ENCODE peak calls at places on chromosomes 16 and 17, in seven cellular contexts. X is PC-9, G is AG09319, Y is A549, M is tibial nerve, V is astrocyte of the spinal cord, C is heart right ventricle. B is an unnamed sample.

GRCh38 chr17:50607522-50607921 is 27.2 kb upstream of the ABCC3 start:
- DNase-seq in G (no peak), V (no peak), M (no peak), X (no peak), C (no peak), Y (no peak), B (no peak)

GRCh38 chr17:82828875-82829487 is 10.8 kb downstream of the ZNF750 start:
- DNase-seq in M (no peak), Y (no peak), G (no peak), X (no peak), C (no peak), V (no peak), B (no peak)

GRCh38 chr16:5903153-5903552 is 805.6 kb upstream of the EEF2KMT start:
- DNase-seq in M (no peak), X (no peak), V (no peak), Y (no peak), G (no peak), C (no peak), B (no peak)

GRCh38 chr17:82349287-82349701 is 9.8 kb upstream of the TEX19 start:
- DNase-seq in G (peak; percentile 82), M (no peak), V (no peak), X (no peak), C (no peak), Y (no peak), B (no peak)

GRCh38 chr16:85667261-85667660 is 21.5 kb downstream of the GINS2 start:
- DNase-seq in M (no peak), Y (no peak), V (no peak), C (no peak), X (no peak), G (no peak), B (no peak)

GRCh38 chr17:81152288-81152848 is 12.9 kb upstream of the PVALEF start:
- DNase-seq in G (no peak), X (no peak), V (no peak), C (no peak), Y (no peak), M (no peak), B (no peak)

GRCh38 chr16:8935989-8936388 is 27.7 kb downstream of the USP7 start:
- DNase-seq in M (no peak), C (no peak), G (no peak), V (no peak), Y (no peak), X (no peak), B (no peak)

GRCh38 chr16:1206326-1206725 is 18.7 kb downstream of the TPSG1 start:
- DNase-seq in M (no peak), V (no peak), X (no peak), G (no peak), C (no peak), Y (no peak), B (no peak)

GRCh38 chr17:61574542-61575351 is 16.3 kb downstream of the NACA2 start:
- DNase-seq in G (no peak), M (no peak), X (peak; percentile 43), V (peak; percentile 38), C (no peak), Y (peak; percentile 80), B (no peak)

GRCh38 chr17:41957058-41957868 is 9.3 kb upstream of the CNP start:
- DNase-seq in V (no peak), M (no peak), Y (no peak), X (no peak), C (no peak), G (no peak), B (no peak)

GRCh38 chr16:893360-893759 is 77.4 kb downstream of the LMF1 start:
- DNase-seq in C (no peak), V (no peak), Y (no peak), G (no peak), X (no peak), M (no peak), B (no peak)

GRCh38 chr16:20383106-20384029 is 21.2 kb downstream of the PDILT start:
- DNase-seq in G (peak; percentile 7), C (peak; percentile 49), Y (peak; percentile 70), M (peak; percentile 66), V (peak; percentile 57), X (peak; percentile 44), B (no peak)

GRCh38 chr17:45123930-45124796 is 8.2 kb downstream of the PLCD3 start:
- DNase-seq in M (no peak), G (no peak), Y (peak; percentile 95), V (peak; percentile 88), X (peak; percentile 77), C (peak; percentile 48), B (no peak)

GRCh38 chr17:4152471-4152870 is 9.5 kb downstream of the CYB5D2 start:
- DNase-seq in Y (no peak), C (no peak), M (no peak), V (peak; percentile 42), G (no peak), X (no peak), B (no peak)

GRCh38 chr16:27402964-27403600 is 1.1 kb downstream of the IL21R start:
- DNase-seq in V (peak; percentile 30), M (no peak), X (no peak), Y (no peak), C (no peak), G (no peak), B (no peak)

GRCh38 chr16:68234188-68235104 is 1.5 kb downstream of the ESRP2 start:
- DNase-seq in C (no peak), V (no peak), X (peak; percentile 96), G (no peak), M (no peak), Y (no peak), B (peak; percentile 78)

GRCh38 chr17:44782349-44782850 is 23.6 kb downstream of the ADAM11 start:
- DNase-seq in Y (no peak), V (no peak), M (no peak), C (no peak), X (no peak), G (no peak), B (no peak)

GRCh38 chr16:11792404-11793260 is 4.4 kb downstream of the ZC3H7A start:
- DNase-seq in G (no peak), Y (no peak), M (no peak), C (no peak), V (no peak), X (no peak), B (no peak)

GRCh38 chr16:55501549-55502322 is 7.1 kb upstream of the LPCAT2 start:
- DNase-seq in M (peak; percentile 4), G (no peak), V (no peak), C (no peak), Y (no peak), X (peak; percentile 73), B (no peak)

GRCh38 chr17:21072623-21073278 is 29.9 kb upstream of the USP22 start:
- DNase-seq in X (no peak), C (no peak), V (no peak), G (no peak), Y (no peak), M (no peak), B (no peak)

GRCh38 chr17:75872434-75873351 is 5.7 kb downstream of the TRIM47 start:
- DNase-seq in M (peak; percentile 57), G (peak; percentile 59), X (peak; percentile 84), C (peak; percentile 90), Y (peak; percentile 87), V (peak; percentile 80), B (no peak)

GRCh38 chr17:39979865-39980401 is 674 bp upstream of the PSMD3 start:
- DNase-seq in X (no peak), Y (peak; percentile 56), V (no peak), G (no peak), M (no peak), C (no peak), B (no peak)
- TF ChIP-seq CTCF in X (no peak), Y (no peak), V (peak; percentile 20), G (no peak), M (no peak), C (no peak), B (no peak)

GRCh38 chr17:73820686-73821448 is 176.6 kb upstream of the SDK2 start:
- DNase-seq in M (no peak), Y (no peak), X (no peak), C (no peak), V (peak; percentile 0), G (no peak), B (no peak)
- TF ChIP-seq CTCF in M (peak; percentile 28), Y (no peak), X (no peak), C (peak; percentile 38), V (no peak), G (no peak), B (peak; percentile 66)

GRCh38 chr16:80819988-80820387 is 15.6 kb upstream of the CDYL2 start:
- DNase-seq in V (no peak), C (no peak), Y (no peak), G (no peak), X (no peak), M (no peak), B (no peak)

GRCh38 chr16:80825365-80825758 is 21.0 kb upstream of the CDYL2 start:
- DNase-seq in C (no peak), M (no peak), G (no peak), Y (no peak), X (no peak), V (no peak), B (no peak)

GRCh38 chr16:80827007-80827406 is 22.6 kb upstream of the CDYL2 start:
- DNase-seq in M (no peak), Y (no peak), G (no peak), V (no peak), C (no peak), X (no peak), B (no peak)

GRCh38 chr16:80828495-80828894 is 24.1 kb upstream of the CDYL2 start:
- DNase-seq in C (no peak), M (no peak), V (no peak), X (no peak), Y (no peak), G (no peak), B (no peak)

GRCh38 chr16:80824623-80825364 is 20.4 kb upstream of the CDYL2 start:
- DNase-seq in G (peak; percentile 27), Y (peak; percentile 36), V (peak; percentile 80), M (peak; percentile 29), X (no peak), C (no peak), B (no peak)
- TF ChIP-seq CTCF in G (peak; percentile 81), Y (peak; percentile 71), V (peak; percentile 77), M (peak; percentile 9), X (peak; percentile 75), C (peak; percentile 62), B (peak; percentile 88)

GRCh38 chr17:37507108-37507507 is 17.4 kb downstream of the DUSP14 start:
- DNase-seq in C (no peak), X (no peak), G (no peak), Y (no peak), V (no peak), M (no peak), B (no peak)

GRCh38 chr17:37505333-37505732 is 15.6 kb downstream of the DUSP14 start:
- DNase-seq in X (no peak), V (no peak), C (no peak), M (no peak), Y (no peak), G (no peak), B (no peak)

GRCh38 chr17:37503148-37503547 is 13.5 kb downstream of the DUSP14 start:
- DNase-seq in X (no peak), M (no peak), G (no peak), Y (no peak), C (no peak), V (no peak), B (no peak)

GRCh38 chr17:37510056-37510455 is 20.4 kb downstream of the DUSP14 start:
- DNase-seq in C (no peak), G (no peak), M (no peak), V (no peak), Y (no peak), X (no peak), B (no peak)

DNA sequence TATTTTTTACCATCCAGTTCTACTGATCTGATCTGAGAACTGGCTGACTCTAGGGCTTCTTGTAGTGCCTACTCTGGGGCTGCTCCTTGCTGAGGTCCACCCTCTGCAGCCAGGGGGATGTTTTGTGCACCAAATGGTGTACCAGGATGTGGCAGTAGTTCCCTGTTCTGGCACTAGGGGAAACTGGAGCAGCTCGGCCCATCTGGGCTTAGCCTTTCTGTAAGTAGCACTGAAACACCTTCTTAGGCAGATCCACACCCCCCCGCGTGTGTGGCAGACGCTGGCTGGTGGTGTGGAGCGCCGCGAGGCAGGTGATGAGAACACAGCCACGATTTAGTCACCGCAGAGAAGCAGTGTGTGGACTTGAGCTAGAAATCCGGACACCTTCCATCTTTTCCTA is 17.0 kb downstream of the DUSP14 start:
- DNase-seq in V (no peak), C (no peak), X (no peak), G (no peak), M (no peak), Y (peak; percentile 83), B (no peak)
- TF ChIP-seq CTCF in V (peak; percentile 72), C (no peak), X (peak; percentile 53), G (peak; percentile 27), M (peak; percentile 13), Y (peak; percentile 41), B (peak; percentile 70)